ENCODE peak calls at places on chromosomes 2 and 18, in five cellular contexts. V is adipocyte, M is astrocyte of the spinal cord, U is IMR-90, Y is brain microvascular endothelial cell. R is an unnamed sample.

GRCh38 chr2:163735692-163736432 is at the start of gene FIGN:
- DNase-seq in V (peak), M (peak), U (peak), Y (peak), R (peak)

GRCh38 chr2:69604844-69605243 is 38.7 kb downstream of the AAK1 start:
- DNase-seq in V (no peak), M (no peak), U (no peak), Y (no peak), R (no peak)

GRCh38 chr2:129240061-129240460 is 739.4 kb upstream of the RAB6C start:
- DNase-seq in V (no peak), M (no peak), U (no peak), Y (no peak), R (no peak)

GRCh38 chr2:135168119-135168872 is 116.2 kb downstream of the RAB3GAP1 start:
- DNase-seq in V (no peak), M (no peak), U (no peak), Y (no peak), R (no peak)

GRCh38 chr2:237307495-237307894 is 106.5 kb downstream of the COL6A3 start:
- DNase-seq in V (no peak), M (no peak), U (no peak), Y (no peak), R (no peak)

GRCh38 chr18:61414116-61414515 is 80.9 kb downstream of the CDH20 start:
- DNase-seq in V (no peak), M (no peak), U (no peak), Y (no peak), R (no peak)

GRCh38 chr2:8494589-8494988 is 187.3 kb upstream of the ID2 start:
- DNase-seq in V (no peak), M (no peak), U (no peak), Y (no peak), R (no peak)

GRCh38 chr2:145000376-145000775 is 480.5 kb upstream of the ZEB2 start:
- DNase-seq in V (peak), M (no peak), U (no peak), Y (no peak), R (no peak)

GRCh38 chr2:68487773-68488355 is 20.5 kb downstream of the APLF start:
- DNase-seq in V (peak), M (peak), U (peak), Y (no peak), R (no peak)

GRCh38 chr18:13913205-13913604 is 2.1 kb downstream of the MC2R start:
- DNase-seq in V (no peak), M (no peak), U (no peak), Y (no peak), R (no peak)

GRCh38 chr2:117661619-117662018 is 152.9 kb upstream of the DDX18 start:
- DNase-seq in V (no peak), M (no peak), U (no peak), Y (no peak), R (no peak)
- H3K4me3 ChIP-seq in V (no peak), M (no peak), U (no peak), Y (no peak), R (no peak)

GRCh38 chr2:61023670-61024069 is 5.6 kb upstream of the PUS10 start:
- DNase-seq in V (no peak), M (no peak), U (no peak), Y (no peak), R (no peak)

DNA sequence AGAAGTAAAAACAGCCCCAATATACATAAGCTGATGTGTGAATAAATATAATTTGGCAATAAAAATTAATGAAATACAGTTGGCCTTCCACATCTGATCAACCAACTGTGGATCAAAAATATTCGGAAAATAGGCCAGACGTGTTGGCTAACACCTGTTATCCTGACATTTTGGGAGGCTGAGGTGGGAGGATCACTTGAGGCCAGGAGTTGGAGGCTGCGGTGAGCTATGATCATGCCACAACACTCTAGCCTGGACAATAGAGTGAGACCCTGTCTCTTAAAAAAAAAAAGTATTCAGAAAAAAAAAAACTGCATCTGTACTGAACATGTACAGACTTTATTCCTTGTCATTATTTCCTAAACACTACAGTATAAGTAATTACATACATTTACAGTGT is 11.5 kb upstream of the PUS10 start:
- DNase-seq in V (no peak), M (no peak), U (no peak), Y (no peak), R (no peak)
- H3K4me3 ChIP-seq in V (no peak), M (no peak), U (no peak), Y (no peak), R (no peak)

GRCh38 chr2:5969301-5969700 is 277.1 kb downstream of the SOX11 start:
- DNase-seq in V (no peak), M (no peak), U (no peak), Y (no peak), R (no peak)
- H3K4me3 ChIP-seq in V (no peak), M (no peak), U (no peak), Y (no peak), R (no peak)

GRCh38 chr18:42509702-42510424 is 554.8 kb downstream of the PIK3C3 start:
- DNase-seq in V (no peak), M (no peak), U (no peak), Y (no peak), R (no peak)
- H3K4me3 ChIP-seq in V (no peak), M (no peak), U (no peak), Y (no peak), R (no peak)

GRCh38 chr2:104868081-104868806 is 14.3 kb downstream of the POU3F3 start:
- DNase-seq in V (no peak), M (no peak), U (no peak), Y (no peak), R (no peak)
- H3K4me3 ChIP-seq in V (no peak), M (no peak), U (no peak), Y (no peak), R (no peak)

GRCh38 chr2:951224-952006 is 766 bp downstream of the SNTG2 start:
- DNase-seq in V (no peak), M (no peak), U (no peak), Y (no peak), R (no peak)

GRCh38 chr2:953408-953807 is 2.8 kb downstream of the SNTG2 start:
- DNase-seq in V (no peak), M (no peak), U (no peak), Y (no peak), R (no peak)

GRCh38 chr2:949894-950626 is 589 bp upstream of the SNTG2 start:
- DNase-seq in V (peak), M (no peak), U (no peak), Y (no peak), R (no peak)

GRCh38 chr2:949384-949893 is 1.2 kb upstream of the SNTG2 start:
- DNase-seq in V (no peak), M (no peak), U (no peak), Y (no peak), R (no peak)

DNA sequence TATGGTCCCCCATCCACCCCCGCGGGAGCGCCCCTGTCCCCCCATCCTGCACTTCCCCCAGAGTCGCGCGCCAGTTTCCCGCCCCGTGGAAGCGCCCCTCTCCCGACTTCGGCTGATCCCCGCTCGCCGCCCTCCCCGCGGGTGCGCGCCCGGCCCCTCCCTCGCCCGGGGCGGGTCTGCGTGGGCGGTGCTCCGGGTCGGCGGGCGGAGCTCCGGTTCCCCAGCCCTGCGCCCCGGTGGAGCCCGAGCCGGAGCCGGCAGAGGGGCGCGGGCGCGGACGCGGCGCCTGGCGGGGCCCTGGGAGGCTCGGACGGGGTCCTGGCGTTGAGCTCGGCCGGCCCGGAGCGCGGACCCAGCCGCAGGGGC is at the start of gene SNTG2:
- DNase-seq in V (peak), M (no peak), U (no peak), Y (no peak), R (no peak)
- H3K4me3 ChIP-seq in V (peak), M (peak), U (peak), Y (peak), R (peak)

GRCh38 chr2:189952536-189953109 is 109.9 kb downstream of the MSTN start:
- DNase-seq in V (no peak), M (no peak), U (no peak), Y (no peak), R (no peak)
- H3K4me3 ChIP-seq in V (no peak), M (no peak), U (no peak), Y (no peak), R (no peak)

R was measured in astrocyte of the cerebellum.